ENCODE peak calls at places on chromosomes 6 and 20, in four cellular contexts. D, Z, U and W are unnamed samples.

GRCh38 chr6:11710968-11711643 is 67.5 kb downstream of the ADTRP start:
- DNase-seq in U (no peak), Z (no peak), D (no peak), W (no peak)

GRCh38 chr20:53789913-53790675 is 196.5 kb upstream of the ZNF217 start:
- DNase-seq in Z (no peak), U (no peak), D (no peak), W (no peak)

GRCh38 chr6:33207569-33208088 is 671 bp upstream of the RING1 start:
- DNase-seq in Z (peak), U (no peak), D (no peak), W (peak)

GRCh38 chr20:23023621-23024187 is 11.4 kb upstream of the SSTR4 start:
- DNase-seq in Z (peak), D (no peak), U (no peak), W (no peak)

GRCh38 chr20:45487231-45487635 is 17.7 kb downstream of the WFDC2 start:
- DNase-seq in D (no peak), Z (peak), U (peak), W (peak)

GRCh38 chr20:43571771-43572170 is 12.9 kb downstream of the SGK2 start:
- DNase-seq in D (no peak), Z (no peak), U (no peak), W (no peak)

GRCh38 chr6:143878272-143878760 is 14.0 kb downstream of the ZC2HC1B start:
- DNase-seq in U (no peak), D (peak), Z (no peak), W (no peak)

GRCh38 chr6:63882208-63882607 is 246.6 kb downstream of the PHF3 start:
- DNase-seq in D (peak), U (no peak), Z (peak), W (peak)

GRCh38 chr6:116370717-116371383 is at the start of gene DSE:
- DNase-seq in Z (peak), U (peak), D (no peak), W (peak)

DNA sequence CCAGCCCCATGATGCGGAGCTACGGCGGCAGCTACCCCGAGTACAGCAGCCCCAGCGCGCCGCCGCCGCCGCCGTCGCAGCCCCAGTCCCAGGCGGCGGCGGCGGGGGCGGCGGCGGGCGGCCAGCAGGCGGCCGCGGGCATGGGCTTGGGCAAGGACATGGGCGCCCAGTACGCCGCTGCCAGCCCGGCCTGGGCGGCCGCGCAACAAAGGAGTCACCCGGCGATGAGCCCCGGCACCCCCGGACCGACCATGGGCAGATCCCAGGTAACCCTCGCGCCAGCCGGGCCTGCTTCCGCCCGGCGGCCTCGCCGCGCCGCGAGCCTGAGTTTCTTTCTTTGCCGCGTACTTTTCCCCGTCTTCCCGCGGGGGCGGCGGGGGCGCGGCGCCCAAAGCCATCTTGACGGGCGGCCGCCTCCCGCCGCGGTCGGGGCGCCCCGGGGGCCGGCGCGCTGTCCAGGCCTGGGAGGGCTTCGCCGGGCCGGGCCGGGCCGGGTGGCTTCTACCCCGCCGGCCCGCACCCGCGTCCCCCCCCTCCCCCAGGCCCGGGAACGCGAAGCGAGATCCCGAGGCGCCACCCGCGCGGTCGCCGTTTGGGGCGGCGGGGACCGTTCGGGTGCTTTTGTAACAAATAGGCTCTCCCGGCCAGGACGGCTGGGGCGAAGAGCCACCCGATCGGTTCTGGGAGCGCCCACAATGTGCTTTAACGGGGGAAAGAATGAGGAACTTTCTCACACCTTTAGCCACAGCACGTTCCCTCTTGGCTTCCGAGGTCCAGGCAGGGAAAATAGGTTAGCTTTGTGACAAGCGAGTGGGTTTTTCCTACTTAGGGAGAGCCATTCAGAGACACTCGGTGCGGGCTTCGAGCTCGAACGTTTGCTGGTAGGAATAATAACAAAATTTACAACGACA is 2.3 kb downstream of the ARID1B start:
- DNase-seq in U (peak), D (peak), Z (peak), W (peak)
- TF ChIP-seq ELF4 in U (no peak), D (no peak), Z (no peak), W (no peak)

DNA sequence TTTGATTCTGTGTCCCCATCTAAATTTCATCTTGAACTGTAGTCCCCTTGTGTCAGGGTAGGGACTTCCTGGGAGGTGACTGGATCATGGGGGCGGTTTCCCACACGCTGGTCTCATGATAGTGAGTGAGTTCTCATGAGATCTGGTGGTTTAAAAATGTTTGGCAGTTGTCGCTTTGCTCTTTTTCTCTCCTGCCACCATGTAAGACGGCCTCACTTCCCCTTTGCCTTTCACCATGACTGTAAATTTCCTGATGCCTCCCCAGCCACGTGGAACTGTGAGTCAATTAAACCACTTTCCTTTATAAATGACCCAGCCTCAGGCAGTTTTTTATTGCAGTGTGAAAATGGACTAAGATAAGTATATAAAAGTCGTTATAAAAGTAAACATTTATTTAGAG is 80.5 kb upstream of the SGK1 start:
- DNase-seq in Z (no peak), D (no peak), U (no peak), W (no peak)
- TF ChIP-seq ELF4 in Z (no peak), D (no peak), U (no peak), W (no peak)

GRCh38 chr6:54629132-54629531 is 217.4 kb upstream of the FAM83B start:
- DNase-seq in D (no peak), Z (no peak), U (no peak), W (no peak)

GRCh38 chr6:54619102-54619501 is 227.5 kb upstream of the FAM83B start:
- DNase-seq in D (no peak), Z (no peak), U (no peak), W (no peak)

GRCh38 chr6:54624216-54624615 is 222.4 kb upstream of the FAM83B start:
- DNase-seq in Z (no peak), U (no peak), D (no peak), W (no peak)

GRCh38 chr6:54621285-54621684 is 225.3 kb upstream of the FAM83B start:
- DNase-seq in Z (peak), U (no peak), D (no peak), W (no peak)

GRCh38 chr6:54624779-54625178 is 221.8 kb upstream of the FAM83B start:
- DNase-seq in D (no peak), U (no peak), Z (no peak), W (no peak)
- TF ChIP-seq ELF4 in D (no peak), U (no peak), Z (no peak), W (no peak)

DNA sequence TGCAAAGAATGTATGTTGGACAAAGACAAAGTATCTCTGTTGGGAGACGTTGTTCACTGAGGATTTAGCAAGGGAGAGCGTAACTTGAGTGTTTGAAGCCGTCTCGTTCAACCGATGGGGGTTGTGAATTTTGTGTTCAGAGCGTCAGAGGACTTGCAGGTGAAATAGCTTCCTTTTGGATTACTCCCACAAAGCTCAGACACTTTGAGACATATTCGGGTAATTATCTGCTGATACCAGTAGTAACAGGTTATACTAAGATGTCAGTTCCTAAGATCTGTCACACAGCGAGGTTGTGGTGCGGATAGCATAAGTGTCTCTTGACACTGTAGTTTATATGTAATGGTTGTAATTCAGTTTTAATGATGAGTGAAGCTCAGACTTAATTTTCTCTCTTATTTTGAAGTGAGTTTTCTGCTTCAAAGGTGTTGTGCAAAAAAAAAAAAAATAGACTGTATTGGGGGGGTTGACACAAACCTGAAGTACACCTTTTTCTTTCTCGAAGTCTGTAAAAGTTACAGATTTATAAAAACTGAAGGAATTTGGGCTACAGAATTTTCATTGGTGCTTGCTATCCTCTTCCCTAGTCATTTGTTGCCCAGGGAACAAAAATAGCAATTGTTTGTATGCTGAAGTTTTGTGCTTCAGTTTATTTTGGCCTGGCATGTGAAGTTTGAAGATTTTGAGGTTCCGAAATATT is 1.7 kb downstream of the ASXL1 start:
- DNase-seq in U (no peak), Z (no peak), D (no peak), W (no peak)
- TF ChIP-seq ELF4 in U (no peak), Z (no peak), D (no peak), W (no peak)

DNA sequence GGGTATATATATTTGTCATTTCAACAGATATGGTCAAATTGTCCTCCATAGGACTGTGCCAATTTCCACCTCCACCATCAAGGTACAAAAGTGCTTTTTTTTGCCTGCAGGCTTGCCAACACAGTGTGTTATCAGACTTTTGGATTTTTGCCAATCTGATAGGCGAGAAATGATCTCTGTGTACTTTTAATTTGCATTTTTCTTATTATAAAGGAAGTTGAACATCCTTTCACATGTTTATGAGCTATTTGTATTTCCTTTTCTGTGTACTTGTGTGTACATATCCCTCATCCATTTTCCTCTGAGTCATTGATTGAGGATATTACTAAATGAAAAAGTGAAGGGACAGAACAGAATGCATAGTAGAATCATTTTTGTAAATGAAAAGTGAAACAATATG is 39.0 kb upstream of the PTPN1 start:
- DNase-seq in U (no peak), Z (no peak), D (no peak), W (no peak)
- TF ChIP-seq ELF4 in U (no peak), Z (no peak), D (no peak), W (no peak)

DNA sequence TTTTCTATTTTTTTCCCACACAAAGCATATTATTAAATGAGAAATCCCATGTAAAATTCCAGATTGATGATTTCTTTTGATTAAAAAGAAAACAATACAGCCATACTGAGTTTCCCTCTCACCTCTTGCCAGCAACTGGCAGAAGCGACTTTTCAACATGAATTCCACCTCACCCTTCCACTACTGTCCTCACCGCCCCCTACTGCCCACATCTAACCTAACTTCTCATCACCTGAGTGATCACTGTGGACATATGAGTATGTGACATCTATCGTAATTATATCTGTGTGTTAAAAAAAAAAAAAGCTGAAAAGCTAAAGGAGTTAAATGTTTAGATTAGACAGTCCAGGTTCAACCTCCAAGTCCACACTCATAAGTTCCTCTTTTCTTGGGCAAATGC is 528.6 kb downstream of the PRKN start:
- DNase-seq in Z (peak), D (peak), U (no peak), W (no peak)
- TF ChIP-seq ELF4 in Z (no peak), D (no peak), U (no peak), W (no peak)

DNA sequence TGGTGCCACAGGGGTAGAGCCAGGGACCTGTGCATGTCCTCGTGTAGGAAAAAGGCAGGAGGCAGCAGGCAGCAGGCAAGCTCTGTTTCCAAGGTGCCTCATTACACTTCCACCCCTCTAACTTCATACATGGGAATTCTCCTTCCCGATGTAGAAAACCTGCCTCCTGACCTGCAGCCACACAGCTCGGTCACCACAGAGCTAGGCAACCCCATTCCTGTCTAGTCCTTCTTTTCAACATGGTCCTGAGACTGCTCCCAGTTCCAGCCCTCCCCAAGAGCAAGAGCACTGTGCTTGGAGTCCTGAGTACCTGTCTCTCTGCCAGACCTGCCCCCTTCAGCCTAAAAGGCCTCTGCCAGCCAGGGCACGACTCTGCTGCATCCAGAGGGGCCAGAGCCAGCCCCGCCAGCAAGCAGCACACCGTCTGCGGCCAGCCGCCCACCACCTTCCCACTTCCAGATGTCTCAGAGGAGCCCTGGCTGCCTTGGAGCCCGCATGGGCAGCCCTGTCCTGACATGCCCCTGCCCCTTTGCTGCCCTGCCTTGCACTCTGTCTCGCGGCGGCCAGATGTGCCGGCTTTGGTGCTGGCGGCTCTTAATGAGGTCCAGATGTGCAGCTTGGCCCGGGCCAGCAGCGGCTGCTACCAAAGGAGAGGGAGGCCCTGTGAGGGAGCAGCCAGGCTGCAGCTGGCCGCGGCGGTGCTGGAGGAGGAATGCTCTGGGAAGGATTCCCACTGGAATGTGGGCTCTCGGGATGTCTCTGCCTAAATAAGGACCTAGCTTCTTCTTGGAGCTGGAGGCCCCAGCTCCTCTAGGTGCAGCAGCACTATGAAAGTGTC is 72.2 kb downstream of the FGD2 start:
- DNase-seq in U (no peak), Z (peak), D (no peak), W (no peak)
- TF ChIP-seq ELF4 in U (no peak), Z (no peak), D (no peak), W (no peak)

GRCh38 chr6:47919875-47920274 is 138.0 kb downstream of the OPN5 start:
- DNase-seq in Z (no peak), D (no peak), U (no peak), W (no peak)
- TF ChIP-seq ELF4 in Z (no peak), D (no peak), U (no peak), W (no peak)

DNA sequence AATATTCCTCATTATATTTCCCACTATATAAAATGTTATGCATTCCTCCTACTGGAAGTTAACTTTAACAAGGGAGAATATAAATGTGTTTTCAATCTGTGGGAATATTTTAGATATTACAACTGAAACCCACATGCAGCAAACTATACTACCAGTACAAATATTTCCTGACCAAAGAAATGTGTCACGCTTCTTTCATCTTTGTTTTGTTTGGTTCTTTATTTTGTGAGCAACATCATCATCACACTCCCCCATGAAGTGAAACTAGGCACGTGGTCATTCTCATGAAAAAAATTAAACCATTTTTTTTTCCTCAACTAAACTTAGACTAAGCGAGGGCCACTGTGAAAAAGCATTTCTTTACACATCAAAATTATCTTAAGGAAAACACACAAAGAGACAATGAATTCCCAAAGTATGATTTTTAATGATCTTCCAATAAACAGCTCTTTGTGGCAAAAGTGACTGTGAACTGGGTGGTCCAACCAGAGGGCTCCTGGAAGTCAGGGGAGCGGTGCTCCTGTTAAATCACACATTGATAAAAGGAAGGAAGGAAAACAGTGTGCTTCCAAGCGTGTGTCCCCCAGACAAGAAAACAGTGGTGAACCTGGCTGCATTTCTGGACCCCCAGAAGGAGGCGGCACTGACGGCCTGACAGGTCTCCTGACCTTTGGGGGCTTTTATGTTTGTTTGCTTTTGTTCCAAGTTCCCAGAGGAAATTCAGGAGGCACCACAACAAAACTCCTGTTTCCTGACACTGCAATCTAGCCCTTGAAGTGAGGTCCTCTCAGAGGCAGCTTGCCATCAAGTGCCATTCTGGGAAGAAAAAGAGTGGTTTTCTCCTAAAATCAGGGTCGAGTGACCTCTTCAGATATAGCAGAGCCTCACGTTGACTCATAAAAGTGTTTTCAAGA is 166.8 kb upstream of the FOXQ1 start:
- DNase-seq in D (no peak), U (no peak), Z (no peak), W (no peak)
- TF ChIP-seq ELF4 in D (no peak), U (no peak), Z (no peak), W (no peak)